ENCODE peak calls at places on chromosomes 13 and 19, in ten cellular contexts. O is heart left ventricle, M is IMR-90, L is K562, F is upper lobe of right lung, C is testis, E is GM06990, U is PC-9, A is pancreas, Z is fibroblast of pulmonary artery. G is an unnamed sample.

GRCh38 chr13:29594710-29595379 is 643 bp downstream of the SLC7A1 start:
- DNase-seq in O (peak; percentile 69), M (peak; percentile 59), L (peak; percentile 55), F (peak; percentile 90), C (peak; percentile 48), E (peak; percentile 77), U (no peak), A (peak; percentile 65), Z (peak; percentile 66), G (peak; percentile 16)

GRCh38 chr19:42189133-42189532 is 28.3 kb downstream of the DEDD2 start:
- DNase-seq in O (no peak), M (no peak), L (no peak), F (no peak), C (no peak), E (no peak), U (no peak), A (no peak), Z (no peak), G (no peak)

GRCh38 chr19:10450853-10451609 is 30.7 kb downstream of the PDE4A start:
- DNase-seq in O (no peak), M (no peak), L (peak; percentile 98), F (no peak), C (peak; percentile 81), E (no peak), U (no peak), A (no peak), Z (no peak), G (no peak)

GRCh38 chr19:29622191-29623070 is 16.3 kb downstream of the POP4 start:
- DNase-seq in O (no peak), M (no peak), L (no peak), F (no peak), C (no peak), E (no peak), U (no peak), A (no peak), Z (peak; percentile 54), G (no peak)

GRCh38 chr13:33610471-33611015 is 207.4 kb upstream of the RFC3 start:
- DNase-seq in O (peak; percentile 86), M (no peak), L (peak; percentile 7), F (no peak), C (peak; percentile 39), E (no peak), U (no peak), A (no peak), Z (peak; percentile 13), G (no peak)

GRCh38 chr13:57878291-57878690 is 246.7 kb downstream of the PCDH17 start:
- DNase-seq in O (no peak), M (no peak), L (no peak), F (no peak), C (no peak), E (no peak), U (no peak), A (no peak), Z (no peak), G (no peak)

GRCh38 chr19:2922987-2923386 is 21.8 kb downstream of the ZNF77 start:
- DNase-seq in O (no peak), M (peak; percentile 9), L (peak; percentile 41), F (no peak), C (no peak), E (no peak), U (no peak), A (peak; percentile 70), Z (peak; percentile 18), G (no peak)

GRCh38 chr13:30061217-30061616 is 210.8 kb upstream of the UBL3 start:
- DNase-seq in O (no peak), M (peak; percentile 16), L (no peak), F (no peak), C (no peak), E (no peak), U (no peak), A (no peak), Z (no peak), G (no peak)

GRCh38 chr13:80783926-80784325 is 443.0 kb upstream of the SPRY2 start:
- DNase-seq in O (peak; percentile 28), M (no peak), L (no peak), F (no peak), C (no peak), E (no peak), U (no peak), A (no peak), Z (peak; percentile 81), G (no peak)

GRCh38 chr13:34678154-34678553 is 263.9 kb upstream of the NBEA start:
- DNase-seq in O (no peak), M (no peak), L (no peak), F (no peak), C (no peak), E (no peak), U (peak; percentile 70), A (no peak), Z (peak; percentile 76), G (no peak)

GRCh38 chr19:37007587-37008220 is 70.5 kb upstream of the ZNF420 start:
- DNase-seq in O (peak; percentile 88), M (no peak), L (peak; percentile 36), F (peak; percentile 79), C (peak; percentile 88), E (peak; percentile 29), U (no peak), A (peak; percentile 62), Z (peak; percentile 61), G (no peak)

GRCh38 chr13:99919132-99919531 is 52.4 kb downstream of the ZIC5 start:
- DNase-seq in O (no peak), M (no peak), L (no peak), F (no peak), C (no peak), E (no peak), U (no peak), A (no peak), Z (no peak), G (no peak)

GRCh38 chr19:30792561-30793505 is 420.6 kb downstream of the ZNF536 start:
- DNase-seq in O (no peak), M (no peak), L (no peak), F (no peak), C (no peak), E (no peak), U (no peak), A (no peak), Z (no peak), G (no peak)

GRCh38 chr13:113095146-113096051 is 10.2 kb upstream of the F7 start:
- DNase-seq in O (peak; percentile 14), M (no peak), L (no peak), F (no peak), C (no peak), E (no peak), U (no peak), A (no peak), Z (no peak), G (no peak)

GRCh38 chr13:98484289-98485219 is 92.4 kb downstream of the STK24 start:
- DNase-seq in O (peak; percentile 65), M (peak; percentile 95), L (peak; percentile 81), F (peak; percentile 87), C (peak; percentile 53), E (peak; percentile 47), U (peak; percentile 100), A (peak; percentile 91), Z (peak; percentile 91), G (no peak)

GRCh38 chr13:111577956-111578595 is 257.6 kb downstream of the TEX29 start:
- DNase-seq in O (no peak), M (no peak), L (no peak), F (no peak), C (no peak), E (no peak), U (no peak), A (no peak), Z (no peak), G (no peak)

GRCh38 chr13:19959141-19959830 is 759 bp downstream of the ZMYM2 start:
- DNase-seq in O (peak; percentile 65), M (peak; percentile 39), L (peak; percentile 52), F (peak; percentile 86), C (peak; percentile 62), E (peak; percentile 77), U (peak; percentile 42), A (peak; percentile 63), Z (peak; percentile 51), G (no peak)

GRCh38 chr19:18802354-18802753 is 11.2 kb upstream of the COMP start:
- DNase-seq in O (no peak), M (no peak), L (peak; percentile 25), F (no peak), C (peak; percentile 55), E (no peak), U (peak; percentile 26), A (no peak), Z (no peak), G (no peak)
- H3K4me3 ChIP-seq in O (no peak overlapping the region), M (no peak overlapping the region), L (no peak overlapping the region), F (no peak overlapping the region), C (no peak overlapping the region), E (no peak overlapping the region), U (no peak overlapping the region), A (no peak overlapping the region), Z (no peak overlapping the region), G (no peak overlapping the region)

GRCh38 chr19:45994456-45994988 is 745 bp upstream of the CCDC61 start:
- DNase-seq in O (no peak), M (no peak), L (no peak), F (no peak), C (no peak), E (no peak), U (no peak), A (no peak), Z (peak; percentile 37), G (no peak)
- H3K4me3 ChIP-seq in O (no peak overlapping the region), M (peak overlapping the region; percentile 51), L (peak overlapping the region; percentile 45), F (peak overlapping the region; percentile 83), C (peak overlapping the region; percentile 39), E (peak overlapping the region; percentile 45), U (peak overlapping the region; percentile 56), A (peak overlapping the region; percentile 11), Z (peak overlapping the region; percentile 55), G (peak overlapping the region; percentile 51)

GRCh38 chr13:25876256-25876655 is 175.6 kb downstream of the SHISA2 start:
- DNase-seq in O (no peak), M (no peak), L (no peak), F (no peak), C (no peak), E (no peak), U (no peak), A (no peak), Z (no peak), G (no peak)

GRCh38 chr13:25874064-25874737 is 177.6 kb downstream of the SHISA2 start:
- DNase-seq in O (no peak), M (no peak), L (no peak), F (no peak), C (no peak), E (no peak), U (no peak), A (no peak), Z (no peak), G (no peak)

GRCh38 chr13:25872871-25873607 is 178.8 kb downstream of the SHISA2 start:
- DNase-seq in O (no peak), M (no peak), L (peak; percentile 5), F (no peak), C (no peak), E (no peak), U (no peak), A (no peak), Z (peak; percentile 26), G (no peak)

GRCh38 chr13:25871389-25872125 is 180.3 kb downstream of the SHISA2 start:
- DNase-seq in O (no peak), M (no peak), L (no peak), F (no peak), C (no peak), E (no peak), U (no peak), A (no peak), Z (no peak), G (no peak)

GRCh38 chr13:25874907-25875306 is 176.9 kb downstream of the SHISA2 start:
- DNase-seq in O (no peak), M (no peak), L (no peak), F (no peak), C (no peak), E (no peak), U (no peak), A (no peak), Z (no peak), G (no peak)
- H3K4me3 ChIP-seq in O (no peak overlapping the region), M (no peak overlapping the region), L (no peak overlapping the region), F (no peak overlapping the region), C (no peak overlapping the region), E (no peak overlapping the region), U (no peak overlapping the region), A (no peak overlapping the region), Z (no peak overlapping the region), G (no peak overlapping the region)

GRCh38 chr19:17679526-17680234 is 8.5 kb downstream of the UNC13A start:
- DNase-seq in O (no peak), M (no peak), L (no peak), F (no peak), C (no peak), E (no peak), U (no peak), A (no peak), Z (no peak), G (no peak)
- H3K4me3 ChIP-seq in O (no peak overlapping the region), M (no peak overlapping the region), L (peak overlapping the region; percentile 30), F (peak overlapping the region; percentile 30), C (no peak overlapping the region), E (peak overlapping the region; percentile 41), U (peak overlapping the region; percentile 16), A (no peak overlapping the region), Z (no peak overlapping the region), G (peak overlapping the region; percentile 1)